ENCODE peak calls at places on chromosomes 7 and 10, in five cellular contexts. One of them, this sample, is unnamed.

GRCh38 chr10:101091546-101092290 is 29.9 kb downstream of the KAZALD1 start:
- DNase-seq in prostate gland: no peak
- DNase-seq in upper lobe of right lung: no peak
- DNase-seq in body of pancreas: no peak
- DNase-seq in cardiac fibroblast: no peak
- DNase-seq in this sample: no peak

GRCh38 chr10:47028466-47028865 is 117.2 kb downstream of the PTPN20 start:
- DNase-seq in upper lobe of right lung: peak
- DNase-seq in prostate gland: no peak
- DNase-seq in body of pancreas: peak
- DNase-seq in cardiac fibroblast: no peak
- DNase-seq in this sample: no peak

GRCh38 chr7:130945411-130945811 is 211.4 kb upstream of the KLF14 start:
- DNase-seq in body of pancreas: no peak
- DNase-seq in cardiac fibroblast: no peak
- DNase-seq in prostate gland: no peak
- DNase-seq in upper lobe of right lung: no peak
- DNase-seq in this sample: no peak

GRCh38 chr10:29740981-29741545 is 106.3 kb upstream of the SVIL start:
- DNase-seq in prostate gland: no peak
- DNase-seq in upper lobe of right lung: no peak
- DNase-seq in cardiac fibroblast: no peak
- DNase-seq in body of pancreas: no peak
- DNase-seq in this sample: no peak

GRCh38 chr10:23439920-23440875 is 1.3 kb downstream of the OTUD1 start:
- DNase-seq in upper lobe of right lung: peak
- DNase-seq in prostate gland: peak
- DNase-seq in cardiac fibroblast: peak
- DNase-seq in body of pancreas: peak
- DNase-seq in this sample: no peak

GRCh38 chr7:142053988-142054387 is 57.5 kb upstream of the MGAM2 start:
- DNase-seq in prostate gland: no peak
- DNase-seq in upper lobe of right lung: no peak
- DNase-seq in body of pancreas: no peak
- DNase-seq in cardiac fibroblast: no peak
- DNase-seq in this sample: peak

GRCh38 chr10:22022257-22023051 is 18.9 kb upstream of the DNAJC1 start:
- DNase-seq in cardiac fibroblast: peak
- DNase-seq in body of pancreas: no peak
- DNase-seq in prostate gland: no peak
- DNase-seq in upper lobe of right lung: no peak
- DNase-seq in this sample: no peak

GRCh38 chr10:116160271-116160670 is 112.7 kb downstream of the GFRA1 start:
- DNase-seq in body of pancreas: no peak
- DNase-seq in upper lobe of right lung: no peak
- DNase-seq in cardiac fibroblast: no peak
- DNase-seq in prostate gland: no peak
- DNase-seq in this sample: no peak

GRCh38 chr7:158327012-158327411 is 260.6 kb downstream of the PTPRN2 start:
- DNase-seq in upper lobe of right lung: no peak
- DNase-seq in body of pancreas: no peak
- DNase-seq in cardiac fibroblast: no peak
- DNase-seq in prostate gland: no peak
- DNase-seq in this sample: no peak

GRCh38 chr10:122188706-122189105 is 82.4 kb upstream of the BTBD16 start:
- DNase-seq in cardiac fibroblast: no peak
- DNase-seq in prostate gland: peak
- DNase-seq in body of pancreas: peak
- DNase-seq in upper lobe of right lung: peak
- DNase-seq in this sample: no peak

GRCh38 chr10:20767028-20767427 is 130.1 kb downstream of the NEBL start:
- DNase-seq in upper lobe of right lung: no peak
- DNase-seq in prostate gland: no peak
- DNase-seq in cardiac fibroblast: peak
- DNase-seq in body of pancreas: no peak
- DNase-seq in this sample: no peak

GRCh38 chr7:98250789-98251188 is 1.2 kb downstream of the TECPR1 start:
- DNase-seq in cardiac fibroblast: no peak
- DNase-seq in upper lobe of right lung: no peak
- DNase-seq in prostate gland: no peak
- DNase-seq in body of pancreas: no peak
- DNase-seq in this sample: no peak

GRCh38 chr10:75607576-75607975 is 176.2 kb downstream of the LRMDA start:
- DNase-seq in prostate gland: no peak
- DNase-seq in upper lobe of right lung: no peak
- DNase-seq in body of pancreas: no peak
- DNase-seq in cardiac fibroblast: no peak
- DNase-seq in this sample: no peak

GRCh38 chr10:28984431-28984830 is 304.4 kb upstream of the LYZL1 start:
- DNase-seq in cardiac fibroblast: peak
- DNase-seq in prostate gland: peak
- DNase-seq in body of pancreas: peak
- DNase-seq in upper lobe of right lung: peak
- DNase-seq in this sample: peak

GRCh38 chr7:6056616-6057015 is 25.4 kb downstream of the ANKRD61 start:
- DNase-seq in cardiac fibroblast: no peak
- DNase-seq in prostate gland: no peak
- DNase-seq in upper lobe of right lung: no peak
- DNase-seq in body of pancreas: no peak
- DNase-seq in this sample: no peak

GRCh38 chr7:36939816-36940215 is 215.5 kb upstream of the AOAH start:
- DNase-seq in prostate gland: no peak
- DNase-seq in upper lobe of right lung: no peak
- DNase-seq in body of pancreas: no peak
- DNase-seq in cardiac fibroblast: no peak
- DNase-seq in this sample: no peak

GRCh38 chr7:73899731-73900142 is 38.8 kb downstream of the TMEM270 start:
- DNase-seq in upper lobe of right lung: no peak
- DNase-seq in prostate gland: no peak
- DNase-seq in cardiac fibroblast: peak
- DNase-seq in body of pancreas: no peak
- DNase-seq in this sample: peak

GRCh38 chr7:134351424-134351823 is 34.7 kb upstream of the SLC35B4 start:
- DNase-seq in upper lobe of right lung: no peak
- DNase-seq in prostate gland: no peak
- DNase-seq in cardiac fibroblast: no peak
- DNase-seq in body of pancreas: no peak
- DNase-seq in this sample: no peak

GRCh38 chr10:115001506-115002381 is 63.7 kb downstream of the TRUB1 start:
- DNase-seq in upper lobe of right lung: no peak
- DNase-seq in prostate gland: no peak
- DNase-seq in cardiac fibroblast: peak
- DNase-seq in body of pancreas: no peak
- DNase-seq in this sample: no peak
- H3K4me3 ChIP-seq in upper lobe of right lung: peak
- H3K4me3 ChIP-seq in prostate gland: no peak
- H3K4me3 ChIP-seq in cardiac fibroblast: no peak
- H3K4me3 ChIP-seq in body of pancreas: no peak
- H3K4me3 ChIP-seq in this sample: no peak

DNA sequence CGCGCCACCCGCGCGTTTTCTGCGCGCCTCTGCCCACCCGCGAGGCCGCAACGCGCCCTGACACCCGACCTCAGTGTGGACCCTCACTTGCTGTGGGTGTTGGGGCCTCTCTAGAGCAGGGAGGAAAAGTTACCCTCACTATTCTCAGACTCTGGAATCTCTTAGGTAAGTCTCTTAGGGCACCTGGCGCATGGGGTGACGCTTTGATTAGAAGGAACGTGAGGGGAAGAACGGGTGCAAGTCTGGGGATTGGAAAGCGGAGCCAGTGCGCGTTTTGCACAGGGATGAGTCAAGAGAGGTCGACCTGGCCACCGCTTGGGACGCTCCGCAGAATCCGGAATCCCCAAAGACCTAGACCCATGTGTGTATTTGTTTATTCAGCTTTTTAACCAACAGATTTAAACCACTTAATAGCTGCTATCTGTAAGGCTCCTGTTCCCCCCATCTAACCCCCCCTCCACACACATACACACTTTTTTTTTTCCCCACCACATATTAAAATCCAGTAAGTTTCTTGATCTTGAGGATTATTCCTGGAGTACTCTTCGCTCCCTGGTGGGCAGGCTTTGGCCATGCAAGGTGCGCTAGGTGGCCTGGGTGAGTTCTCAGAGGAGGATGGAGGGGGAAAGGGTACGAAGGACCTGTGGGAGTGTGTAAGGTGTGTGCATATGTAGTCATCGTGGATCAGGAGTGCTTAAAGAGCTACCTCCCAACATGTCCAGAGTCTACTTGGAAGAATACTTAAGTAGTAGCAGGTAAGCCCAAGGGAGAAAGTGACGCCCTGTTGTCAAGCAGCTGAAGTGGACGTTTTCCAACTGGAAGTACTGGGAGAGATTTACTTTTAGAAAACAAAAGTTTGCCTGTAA is 169.1 kb upstream of the PPP1R3A start:
- DNase-seq in upper lobe of right lung: no peak
- DNase-seq in cardiac fibroblast: no peak
- DNase-seq in prostate gland: peak
- DNase-seq in body of pancreas: peak
- DNase-seq in this sample: no peak
- TF ChIP-seq CTCF in upper lobe of right lung: no peak
- TF ChIP-seq CTCF in cardiac fibroblast: no peak
- TF ChIP-seq CTCF in prostate gland: no peak
- TF ChIP-seq CTCF in body of pancreas: no peak
- TF ChIP-seq CTCF in this sample: no peak

DNA sequence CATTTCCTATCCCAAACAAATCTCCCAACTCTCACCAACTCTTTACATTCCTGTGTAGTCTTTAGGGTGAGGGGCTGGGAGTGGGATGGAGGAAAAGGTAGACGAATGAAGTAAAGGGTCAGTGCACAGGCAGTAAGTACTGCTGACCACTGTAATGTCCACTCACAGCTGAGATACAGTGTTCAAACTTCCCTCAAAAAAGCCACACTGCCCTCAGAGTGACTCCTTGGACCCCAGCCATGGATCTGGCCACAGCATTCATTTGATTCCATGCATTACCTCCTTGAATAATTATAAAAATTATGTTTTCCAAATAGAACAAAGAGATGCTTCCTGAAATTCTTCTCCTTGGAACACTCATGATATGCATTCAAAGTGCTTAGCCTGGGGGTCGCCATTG is 19.8 kb upstream of the HIPK2 start:
- DNase-seq in upper lobe of right lung: no peak
- DNase-seq in prostate gland: no peak
- DNase-seq in body of pancreas: no peak
- DNase-seq in cardiac fibroblast: no peak
- DNase-seq in this sample: no peak
- H3K4me3 ChIP-seq in upper lobe of right lung: no peak
- H3K4me3 ChIP-seq in prostate gland: no peak
- H3K4me3 ChIP-seq in body of pancreas: no peak
- H3K4me3 ChIP-seq in cardiac fibroblast: no peak
- H3K4me3 ChIP-seq in this sample: no peak

GRCh38 chr10:126500866-126501265 is 112.6 kb upstream of the ADAM12 start:
- DNase-seq in prostate gland: no peak
- DNase-seq in body of pancreas: no peak
- DNase-seq in cardiac fibroblast: peak
- DNase-seq in upper lobe of right lung: no peak
- DNase-seq in this sample: peak
- TF ChIP-seq CTCF in prostate gland: no peak
- TF ChIP-seq CTCF in body of pancreas: no peak
- TF ChIP-seq CTCF in cardiac fibroblast: no peak
- TF ChIP-seq CTCF in upper lobe of right lung: no peak
- TF ChIP-seq CTCF in this sample: no peak

DNA sequence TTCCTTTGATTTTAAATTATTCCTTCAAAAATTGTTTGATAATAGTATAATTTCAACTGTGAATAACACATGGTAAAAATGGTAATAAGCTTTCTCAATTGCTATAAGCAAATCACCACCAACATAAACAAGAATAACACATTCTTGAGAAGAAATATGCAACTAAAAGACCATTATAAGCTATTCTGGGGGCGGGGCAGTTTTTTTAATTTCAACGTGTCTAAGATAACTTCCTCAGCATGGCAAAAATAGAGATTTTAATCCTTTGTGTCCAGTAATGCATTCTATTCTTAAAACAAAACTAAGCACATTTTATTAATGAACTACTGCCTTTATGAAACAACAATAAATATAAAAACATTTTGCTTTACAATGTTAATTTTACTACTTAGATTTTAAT is 1.5 kb downstream of the DNAJC12 start:
- DNase-seq in upper lobe of right lung: no peak
- DNase-seq in prostate gland: no peak
- DNase-seq in cardiac fibroblast: no peak
- DNase-seq in body of pancreas: no peak
- DNase-seq in this sample: no peak
- H3K4me3 ChIP-seq in upper lobe of right lung: no peak
- H3K4me3 ChIP-seq in prostate gland: no peak
- H3K4me3 ChIP-seq in cardiac fibroblast: no peak
- H3K4me3 ChIP-seq in body of pancreas: no peak
- H3K4me3 ChIP-seq in this sample: no peak

GRCh38 chr7:123323689-123324088 is 123.9 kb upstream of the SLC13A1 start:
- DNase-seq in prostate gland: no peak
- DNase-seq in body of pancreas: no peak
- DNase-seq in cardiac fibroblast: no peak
- DNase-seq in upper lobe of right lung: no peak
- DNase-seq in this sample: no peak

GRCh38 chr7:123324283-123324682 is 124.5 kb upstream of the SLC13A1 start:
- DNase-seq in cardiac fibroblast: no peak
- DNase-seq in upper lobe of right lung: no peak
- DNase-seq in prostate gland: no peak
- DNase-seq in body of pancreas: no peak
- DNase-seq in this sample: no peak

GRCh38 chr7:123314886-123315285 is 115.1 kb upstream of the SLC13A1 start:
- DNase-seq in prostate gland: no peak
- DNase-seq in body of pancreas: no peak
- DNase-seq in cardiac fibroblast: no peak
- DNase-seq in upper lobe of right lung: no peak
- DNase-seq in this sample: no peak

GRCh38 chr7:123319911-123320310 is 120.1 kb upstream of the SLC13A1 start:
- DNase-seq in cardiac fibroblast: no peak
- DNase-seq in body of pancreas: no peak
- DNase-seq in upper lobe of right lung: no peak
- DNase-seq in prostate gland: peak
- DNase-seq in this sample: no peak
- TF ChIP-seq CTCF in cardiac fibroblast: no peak
- TF ChIP-seq CTCF in body of pancreas: no peak
- TF ChIP-seq CTCF in upper lobe of right lung: no peak
- TF ChIP-seq CTCF in prostate gland: no peak
- TF ChIP-seq CTCF in this sample: no peak

This sample was measured in astrocyte of the cerebellum.